ENCODE peak calls at places on chromosome 18, in five cellular contexts. One of them, this sample, is unnamed. For H3K4me1, the result is how much of the 10 kb centered on the place peaks cover.

GRCh38 chr18:56933472-56933871 is 213.4 kb upstream of the BOD1L2 start:
- DNase-seq in upper lobe of right lung: no peak
- DNase-seq in endodermal cell: no peak
- DNase-seq in neural progenitor cell: no peak
- DNase-seq in fibroblast of lung: no peak
- DNase-seq in this sample: no peak

GRCh38 chr18:25099838-25100393 is 252.1 kb downstream of the ZNF521 start:
- DNase-seq in upper lobe of right lung: no peak
- DNase-seq in endodermal cell: no peak
- DNase-seq in neural progenitor cell: no peak
- DNase-seq in fibroblast of lung: no peak
- DNase-seq in this sample: no peak

GRCh38 chr18:5646739-5647138 is 102.9 kb upstream of the EPB41L3 start:
- DNase-seq in upper lobe of right lung: no peak
- DNase-seq in endodermal cell: no peak
- DNase-seq in neural progenitor cell: no peak
- DNase-seq in fibroblast of lung: peak
- DNase-seq in this sample: no peak

GRCh38 chr18:11392292-11392691 is 217.1 kb upstream of the SLC35G4 start:
- DNase-seq in upper lobe of right lung: no peak
- DNase-seq in endodermal cell: peak
- DNase-seq in neural progenitor cell: peak
- DNase-seq in fibroblast of lung: peak
- DNase-seq in this sample: peak

GRCh38 chr18:59220784-59221765 is 1.1 kb downstream of the GRP start:
- DNase-seq in upper lobe of right lung: no peak
- DNase-seq in endodermal cell: peak
- DNase-seq in neural progenitor cell: peak
- DNase-seq in fibroblast of lung: no peak
- DNase-seq in this sample: no peak

GRCh38 chr18:55847960-55848359 is 260.0 kb upstream of the TCF4 start:
- DNase-seq in upper lobe of right lung: no peak
- DNase-seq in endodermal cell: no peak
- DNase-seq in neural progenitor cell: no peak
- DNase-seq in fibroblast of lung: no peak
- DNase-seq in this sample: no peak

GRCh38 chr18:36338420-36338933 is 41.0 kb downstream of the FHOD3 start:
- DNase-seq in upper lobe of right lung: no peak
- DNase-seq in endodermal cell: no peak
- DNase-seq in neural progenitor cell: no peak
- DNase-seq in fibroblast of lung: no peak
- DNase-seq in this sample: no peak

GRCh38 chr18:1056404-1056803 is 151.7 kb downstream of the ADCYAP1 start:
- DNase-seq in upper lobe of right lung: no peak
- DNase-seq in endodermal cell: no peak
- DNase-seq in neural progenitor cell: no peak
- DNase-seq in fibroblast of lung: no peak
- DNase-seq in this sample: no peak

GRCh38 chr18:13260927-13261471 is 42.4 kb downstream of the LDLRAD4 start:
- DNase-seq in upper lobe of right lung: peak
- DNase-seq in endodermal cell: no peak
- DNase-seq in neural progenitor cell: no peak
- DNase-seq in fibroblast of lung: no peak
- DNase-seq in this sample: no peak

GRCh38 chr18:62637807-62638687 is 77.3 kb upstream of the PHLPP1 start:
- DNase-seq in upper lobe of right lung: no peak
- DNase-seq in endodermal cell: peak
- DNase-seq in neural progenitor cell: peak
- DNase-seq in fibroblast of lung: no peak
- DNase-seq in this sample: peak

GRCh38 chr18:33557706-33558105 is 20.3 kb upstream of the ASXL3 start:
- DNase-seq in upper lobe of right lung: no peak
- DNase-seq in endodermal cell: no peak
- DNase-seq in neural progenitor cell: no peak
- DNase-seq in fibroblast of lung: no peak
- DNase-seq in this sample: no peak

GRCh38 chr18:824179-824578 is 12.1 kb upstream of the YES1 start:
- DNase-seq in upper lobe of right lung: no peak
- DNase-seq in endodermal cell: no peak
- DNase-seq in neural progenitor cell: no peak
- DNase-seq in fibroblast of lung: no peak
- DNase-seq in this sample: no peak

GRCh38 chr18:55269632-55270031 is 310.4 kb upstream of the CCDC68 start:
- DNase-seq in upper lobe of right lung: no peak
- DNase-seq in endodermal cell: no peak
- DNase-seq in neural progenitor cell: no peak
- DNase-seq in fibroblast of lung: no peak
- DNase-seq in this sample: no peak

GRCh38 chr18:3478262-3478978 is 28.4 kb downstream of the TGIF1 start:
- DNase-seq in upper lobe of right lung: no peak
- DNase-seq in endodermal cell: no peak
- DNase-seq in neural progenitor cell: no peak
- DNase-seq in fibroblast of lung: no peak
- DNase-seq in this sample: no peak

GRCh38 chr18:27942706-27943105 is 234.2 kb downstream of the CDH2 start:
- DNase-seq in upper lobe of right lung: no peak
- DNase-seq in endodermal cell: no peak
- DNase-seq in neural progenitor cell: no peak
- DNase-seq in fibroblast of lung: peak
- DNase-seq in this sample: no peak

GRCh38 chr18:75775121-75775520 is 347.6 kb upstream of the SMIM21 start:
- DNase-seq in upper lobe of right lung: no peak
- DNase-seq in endodermal cell: no peak
- DNase-seq in neural progenitor cell: no peak
- DNase-seq in fibroblast of lung: no peak
- DNase-seq in this sample: no peak

GRCh38 chr18:48959551-48959920 is 8.8 kb upstream of the SMAD7 start:
- DNase-seq in upper lobe of right lung: no peak
- DNase-seq in endodermal cell: no peak
- DNase-seq in neural progenitor cell: no peak
- DNase-seq in fibroblast of lung: no peak
- DNase-seq in this sample: no peak

GRCh38 chr18:48958951-48959350 is 8.2 kb upstream of the SMAD7 start:
- DNase-seq in upper lobe of right lung: no peak
- DNase-seq in endodermal cell: peak
- DNase-seq in neural progenitor cell: no peak
- DNase-seq in fibroblast of lung: no peak
- DNase-seq in this sample: no peak

GRCh38 chr18:48962252-48962856 is 11.6 kb upstream of the SMAD7 start:
- DNase-seq in upper lobe of right lung: no peak
- DNase-seq in endodermal cell: peak
- DNase-seq in neural progenitor cell: no peak
- DNase-seq in fibroblast of lung: no peak
- DNase-seq in this sample: no peak

GRCh38 chr18:48961547-48961946 is 10.8 kb upstream of the SMAD7 start:
- DNase-seq in upper lobe of right lung: no peak
- DNase-seq in endodermal cell: no peak
- DNase-seq in neural progenitor cell: no peak
- DNase-seq in fibroblast of lung: peak
- DNase-seq in this sample: no peak

GRCh38 chr18:48959921-48960920 is 9.5 kb upstream of the SMAD7 start:
- DNase-seq in upper lobe of right lung: no peak
- DNase-seq in endodermal cell: peak
- DNase-seq in neural progenitor cell: peak
- DNase-seq in fibroblast of lung: peak
- DNase-seq in this sample: peak
- H3K4me1 ChIP-seq in upper lobe of right lung: under half
- H3K4me1 ChIP-seq in endodermal cell: under half
- H3K4me1 ChIP-seq in neural progenitor cell: under half
- H3K4me1 ChIP-seq in fibroblast of lung: under half
- H3K4me1 ChIP-seq in this sample: under half

GRCh38 chr18:51190000-51190399 is 7.5 kb downstream of the MEX3C start:
- DNase-seq in upper lobe of right lung: no peak
- DNase-seq in endodermal cell: no peak
- DNase-seq in neural progenitor cell: no peak
- DNase-seq in fibroblast of lung: no peak
- DNase-seq in this sample: no peak

GRCh38 chr18:51191139-51191717 is 6.3 kb downstream of the MEX3C start:
- DNase-seq in upper lobe of right lung: no peak
- DNase-seq in endodermal cell: no peak
- DNase-seq in neural progenitor cell: no peak
- DNase-seq in fibroblast of lung: peak
- DNase-seq in this sample: no peak

GRCh38 chr18:51194604-51195003 is 2.9 kb downstream of the MEX3C start:
- DNase-seq in upper lobe of right lung: no peak
- DNase-seq in endodermal cell: no peak
- DNase-seq in neural progenitor cell: peak
- DNase-seq in fibroblast of lung: peak
- DNase-seq in this sample: no peak

GRCh38 chr18:51193621-51194287 is 3.7 kb downstream of the MEX3C start:
- DNase-seq in upper lobe of right lung: no peak
- DNase-seq in endodermal cell: no peak
- DNase-seq in neural progenitor cell: no peak
- DNase-seq in fibroblast of lung: peak
- DNase-seq in this sample: no peak

DNA sequence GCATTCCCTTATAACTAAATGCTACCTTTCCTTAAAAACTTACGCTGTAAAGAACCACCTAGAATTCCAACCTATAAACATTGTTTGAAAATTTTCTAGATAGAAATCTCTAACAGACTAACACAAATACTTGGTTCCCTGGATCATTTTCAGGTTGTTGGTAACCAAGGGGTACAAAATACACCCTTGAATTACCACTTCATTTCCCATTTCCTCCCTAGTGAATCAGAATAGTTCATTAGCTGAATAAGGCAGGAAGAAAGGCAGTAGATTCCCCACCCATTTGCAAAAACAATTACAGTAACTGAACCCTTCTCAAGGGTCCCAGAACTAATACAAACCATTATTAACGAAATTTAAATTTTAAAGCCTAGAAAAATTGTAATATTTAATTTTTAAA is 5.5 kb downstream of the MEX3C start:
- DNase-seq in upper lobe of right lung: no peak
- DNase-seq in endodermal cell: no peak
- DNase-seq in neural progenitor cell: no peak
- DNase-seq in fibroblast of lung: no peak
- DNase-seq in this sample: no peak
- H3K4me1 ChIP-seq in upper lobe of right lung: half or more
- H3K4me1 ChIP-seq in endodermal cell: under half
- H3K4me1 ChIP-seq in neural progenitor cell: under half
- H3K4me1 ChIP-seq in fibroblast of lung: under half
- H3K4me1 ChIP-seq in this sample: under half

DNA sequence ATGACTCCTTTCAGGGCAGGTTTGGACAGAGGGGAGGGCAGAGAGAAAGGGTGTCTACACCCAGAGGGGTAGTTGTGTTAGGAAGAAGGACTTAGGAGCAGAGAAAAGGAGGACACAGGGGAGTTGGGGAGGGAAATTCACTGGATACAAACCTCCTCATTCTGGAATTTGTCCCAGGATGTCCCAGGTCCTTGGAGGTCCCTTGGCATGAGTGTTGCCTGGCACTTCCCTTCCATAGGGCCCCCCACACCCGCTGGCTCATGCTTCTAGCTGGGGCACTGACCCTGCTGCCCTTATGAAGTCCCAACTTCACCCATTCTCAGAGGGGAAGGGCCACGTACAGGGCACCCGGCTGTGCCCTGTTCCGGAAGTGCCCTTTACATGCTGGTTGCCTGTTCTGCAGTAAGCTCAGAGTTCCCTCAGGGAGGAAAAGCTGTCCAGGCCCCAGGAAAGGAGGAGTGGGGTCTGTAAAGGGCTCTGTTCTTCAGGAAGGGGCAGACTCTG is 93.6 kb upstream of the SMAD2 start:
- DNase-seq in upper lobe of right lung: peak
- DNase-seq in endodermal cell: no peak
- DNase-seq in neural progenitor cell: no peak
- DNase-seq in fibroblast of lung: no peak
- DNase-seq in this sample: no peak
- H3K4me1 ChIP-seq in upper lobe of right lung: under half
- H3K4me1 ChIP-seq in endodermal cell: under half
- H3K4me1 ChIP-seq in neural progenitor cell: under half
- H3K4me1 ChIP-seq in fibroblast of lung: under half
- H3K4me1 ChIP-seq in this sample: under half

DNA sequence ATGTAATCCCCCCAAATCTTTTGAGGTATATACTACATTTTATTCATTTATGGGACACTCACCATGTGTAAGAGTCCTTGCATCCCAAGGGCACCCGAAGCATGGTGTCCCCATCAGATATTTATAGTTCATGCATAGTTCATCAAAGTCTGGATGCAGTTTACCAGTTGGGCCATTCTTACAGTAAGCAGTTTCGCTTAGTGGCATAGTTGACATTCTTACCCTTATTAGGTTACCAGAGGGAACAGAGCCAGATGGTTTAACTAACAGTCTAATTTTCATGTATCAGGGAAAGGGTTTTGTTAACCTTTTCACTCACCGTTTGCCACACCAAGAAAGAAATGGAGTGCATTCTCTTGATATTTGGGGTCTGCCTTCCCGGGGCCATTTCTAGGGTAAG is 7.1 kb downstream of the ZNF407 start:
- DNase-seq in upper lobe of right lung: no peak
- DNase-seq in endodermal cell: no peak
- DNase-seq in neural progenitor cell: no peak
- DNase-seq in fibroblast of lung: peak
- DNase-seq in this sample: no peak
- H3K4me1 ChIP-seq in upper lobe of right lung: under half
- H3K4me1 ChIP-seq in endodermal cell: under half
- H3K4me1 ChIP-seq in neural progenitor cell: under half
- H3K4me1 ChIP-seq in fibroblast of lung: under half
- H3K4me1 ChIP-seq in this sample: under half

DNA sequence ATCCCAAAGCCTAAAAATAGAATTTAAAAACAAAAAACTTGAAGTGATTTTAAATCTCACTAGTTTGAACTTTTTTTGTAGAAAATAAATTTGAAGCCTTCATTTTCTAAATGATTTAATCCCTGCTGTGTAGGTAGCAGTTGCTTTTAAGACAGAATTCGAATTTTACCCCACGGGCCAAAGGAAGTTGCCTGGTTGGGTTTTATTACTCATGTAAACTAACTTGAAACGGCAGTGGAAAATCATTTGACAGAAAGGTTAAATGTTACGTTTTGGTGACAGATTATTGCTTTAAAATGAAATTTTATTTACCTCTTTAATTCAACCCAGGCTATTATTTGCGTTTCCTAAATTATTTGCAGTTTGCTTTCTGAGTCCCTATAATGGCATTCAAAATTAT is 2.0 kb downstream of the MAPRE2 start:
- DNase-seq in upper lobe of right lung: no peak
- DNase-seq in endodermal cell: no peak
- DNase-seq in neural progenitor cell: no peak
- DNase-seq in fibroblast of lung: no peak
- DNase-seq in this sample: no peak
- H3K4me1 ChIP-seq in upper lobe of right lung: under half
- H3K4me1 ChIP-seq in endodermal cell: under half
- H3K4me1 ChIP-seq in neural progenitor cell: under half
- H3K4me1 ChIP-seq in fibroblast of lung: under half
- H3K4me1 ChIP-seq in this sample: under half